ENCODE peak calls at places on chromosomes 1 and 21, in five cellular contexts. M is tibial artery, G is pancreas, T is A549, F is cardiac muscle cell. Q is an unnamed sample.
A peak's percentile ranks its signal among the peaks of the same experiment; 100 is the strongest.

GRCh38 chr1:24886241-24886640 is 43.8 kb downstream of the RUNX3 start:
- DNase-seq in M (peak; percentile 3), F (no peak), G (no peak), T (no peak), Q (no peak)

GRCh38 chr21:33374874-33375644 is 28.2 kb upstream of the IFNGR2 start:
- DNase-seq in G (no peak), M (no peak), T (no peak), F (no peak), Q (no peak)

GRCh38 chr1:19312782-19313635 is 883 bp downstream of the SLC66A1 start:
- DNase-seq in F (no peak), M (no peak), T (no peak), G (no peak), Q (no peak)

GRCh38 chr21:27220416-27220815 is 253.5 kb upstream of the ADAMTS5 start:
- DNase-seq in M (peak; percentile 26), F (no peak), T (no peak), G (no peak), Q (no peak)

GRCh38 chr21:36504067-36505058 is 24.4 kb upstream of the CLDN14 start:
- DNase-seq in T (peak; percentile 44), F (peak; percentile 68), G (no peak), M (no peak), Q (no peak)

GRCh38 chr1:11272544-11272841 is 505 bp upstream of the UBIAD1 start:
- DNase-seq in F (no peak), M (no peak), T (no peak), G (no peak), Q (no peak)

GRCh38 chr1:22976461-22977243 is 4.0 kb upstream of the LACTBL1 start:
- DNase-seq in F (peak; percentile 90), T (peak; percentile 85), M (peak; percentile 60), G (peak; percentile 30), Q (peak; percentile 72)

GRCh38 chr21:42829954-42830353 is 49.4 kb downstream of the WDR4 start:
- DNase-seq in G (no peak), M (no peak), T (no peak), F (no peak), Q (no peak)

GRCh38 chr21:46060596-46061061 is 37.3 kb upstream of the COL6A2 start:
- DNase-seq in F (peak; percentile 99), T (peak; percentile 48), M (peak; percentile 92), G (peak; percentile 26), Q (peak; percentile 99)

GRCh38 chr1:97654866-97655265 is 266.0 kb downstream of the DPYD start:
- DNase-seq in M (no peak), G (no peak), F (peak; percentile 51), T (no peak), Q (peak; percentile 90)

GRCh38 chr1:29803486-29803885 is 567.2 kb downstream of the PTPRU start:
- DNase-seq in T (no peak), F (no peak), G (no peak), M (no peak), Q (no peak)

GRCh38 chr1:77282187-77282865 is 507 bp downstream of the AK5 start:
- DNase-seq in M (no peak), T (peak; percentile 29), G (no peak), F (no peak), Q (peak; percentile 21)

GRCh38 chr1:64082459-64082858 is 121.0 kb upstream of the UBE2U start:
- DNase-seq in T (peak; percentile 10), G (no peak), M (no peak), F (peak; percentile 16), Q (peak; percentile 47)

GRCh38 chr1:184056921-184057496 is 5.5 kb downstream of the TSEN15 start:
- DNase-seq in M (no peak), F (peak; percentile 80), G (no peak), T (peak; percentile 24), Q (peak; percentile 85)

GRCh38 chr1:170213598-170213997 is 67.8 kb downstream of the NTMT2 start:
- DNase-seq in G (no peak), F (no peak), M (peak; percentile 68), T (no peak), Q (no peak)

GRCh38 chr1:44326821-44327465 is 28.1 kb downstream of the ERI3 start:
- DNase-seq in T (peak; percentile 1), F (no peak), M (no peak), G (no peak), Q (no peak)

GRCh38 chr1:47703981-47704596 is 266.2 kb downstream of the FOXD2 start:
- DNase-seq in T (peak; percentile 28), M (peak; percentile 24), G (no peak), F (no peak), Q (peak; percentile 25)

GRCh38 chr1:63732666-63733065 is 41.2 kb upstream of the ROR1 start:
- DNase-seq in T (peak; percentile 41), M (no peak), F (peak; percentile 26), G (no peak), Q (no peak)

GRCh38 chr1:146039844-146040194 is 18.3 kb upstream of the HJV start:
- DNase-seq in M (no peak), G (no peak), T (peak; percentile 19), F (peak; percentile 8), Q (no peak)

GRCh38 chr1:36987276-36987675 is 47.0 kb downstream of the GRIK3 start:
- DNase-seq in T (no peak), G (no peak), M (no peak), F (no peak), Q (no peak)

GRCh38 chr1:68528243-68528642 is 31.4 kb upstream of the DEPDC1 start:
- DNase-seq in G (no peak), M (no peak), F (no peak), T (no peak), Q (no peak)

GRCh38 chr1:54965624-54966340 is 14.6 kb upstream of the TMEM61 start:
- DNase-seq in F (peak; percentile 90), T (no peak), M (peak; percentile 83), G (no peak), Q (peak; percentile 21)

GRCh38 chr1:114671011-114671938 is 1.4 kb upstream of the DENND2C start:
- DNase-seq in F (peak; percentile 21), G (no peak), M (no peak), T (peak; percentile 3), Q (peak; percentile 7)
- H3K4me3 ChIP-seq in F (no peak overlapping the region), G (no peak overlapping the region), M (no peak overlapping the region), T (peak overlapping the region; percentile 68), Q (no peak overlapping the region)

GRCh38 chr1:181503130-181503810 is 20.0 kb downstream of the CACNA1E start:
- DNase-seq in M (no peak), G (no peak), F (no peak), T (no peak), Q (peak; percentile 42)

GRCh38 chr1:181501612-181502011 is 18.3 kb downstream of the CACNA1E start:
- DNase-seq in M (no peak), G (no peak), T (no peak), F (no peak), Q (no peak)

GRCh38 chr1:181508486-181509165 is 25.3 kb downstream of the CACNA1E start:
- DNase-seq in F (no peak), T (no peak), M (no peak), G (no peak), Q (peak; percentile 41)

GRCh38 chr1:181506563-181507353 is 23.4 kb downstream of the CACNA1E start:
- DNase-seq in F (no peak), M (no peak), G (no peak), T (no peak), Q (no peak)

GRCh38 chr1:181504294-181505115 is 21.2 kb downstream of the CACNA1E start:
- DNase-seq in F (peak; percentile 28), G (no peak), T (peak; percentile 51), M (no peak), Q (no peak)
- H3K4me3 ChIP-seq in F (no peak overlapping the region), G (no peak overlapping the region), T (no peak overlapping the region), M (no peak overlapping the region), Q (no peak overlapping the region)

GRCh38 chr1:194705123-194705522 is 1518.7 kb upstream of the B3GALT2 start:
- DNase-seq in M (no peak), G (no peak), T (no peak), F (peak; percentile 72), Q (peak; percentile 23)
- H3K4me3 ChIP-seq in M (no peak overlapping the region), G (no peak overlapping the region), T (no peak overlapping the region), F (no peak overlapping the region), Q (no peak overlapping the region)

GRCh38 chr1:226979517-226980121 is 39.5 kb downstream of the COQ8A start:
- DNase-seq in T (no peak), F (no peak), M (no peak), G (no peak), Q (no peak)
- H3K4me3 ChIP-seq in T (no peak overlapping the region), F (no peak overlapping the region), M (no peak overlapping the region), G (no peak overlapping the region), Q (no peak overlapping the region)